ENCODE peak calls at places on chromosome 18, in five cellular contexts. C, U, N, V and A are unnamed samples.

GRCh38 chr18:26791676-26792075 is 73.8 kb downstream of the AQP4 start:
- DNase-seq in C (no peak), U (peak; percentile 20), N (no peak), V (no peak), A (no peak)

GRCh38 chr18:34352385-34353163 is 127.9 kb upstream of the NOL4 start:
- DNase-seq in C (no peak), U (no peak), N (no peak), V (peak; percentile 16), A (no peak)

GRCh38 chr18:13623871-13624270 is 102.5 kb downstream of the FAM210A start:
- DNase-seq in C (no peak), U (no peak), N (no peak), V (no peak), A (no peak)

GRCh38 chr18:10923225-10923624 is 226.1 kb downstream of the PIEZO2 start:
- DNase-seq in C (no peak), U (no peak), N (no peak), V (no peak), A (no peak)

GRCh38 chr18:5064846-5065245 is 132.2 kb downstream of the AKAIN1 start:
- DNase-seq in C (no peak), U (no peak), N (no peak), V (no peak), A (no peak)

GRCh38 chr18:75364512-75364911 is 63.0 kb downstream of the SMIM21 start:
- DNase-seq in C (no peak), U (peak; percentile 1), N (no peak), V (no peak), A (no peak)

GRCh38 chr18:76697441-76697901 is 124.9 kb upstream of the ZNF236 start:
- DNase-seq in C (no peak), U (no peak), N (peak; percentile 19), V (no peak), A (no peak)

GRCh38 chr18:31738460-31739407 is 21.9 kb downstream of the SLC25A52 start:
- DNase-seq in C (no peak), U (peak; percentile 4), N (no peak), V (no peak), A (no peak)

GRCh38 chr18:13826209-13826608 is 2.3 kb downstream of the MC5R start:
- DNase-seq in C (no peak), U (no peak), N (no peak), V (no peak), A (no peak)

GRCh38 chr18:5970032-5970431 is 74.7 kb upstream of the TMEM200C start:
- DNase-seq in C (no peak), U (no peak), N (no peak), V (no peak), A (no peak)

GRCh38 chr18:5309888-5310470 is 14.5 kb upstream of the ZBTB14 start:
- DNase-seq in C (no peak), U (no peak), N (no peak), V (no peak), A (no peak)

GRCh38 chr18:79458131-79458838 is 62.6 kb downstream of the NFATC1 start:
- DNase-seq in C (no peak), U (peak; percentile 44), N (no peak), V (peak; percentile 66), A (peak; percentile 26)

GRCh38 chr18:7482342-7482741 is 84.8 kb upstream of the PTPRM start:
- DNase-seq in C (no peak), U (no peak), N (no peak), V (no peak), A (no peak)

GRCh38 chr18:2258954-2259353 is 312.4 kb downstream of the METTL4 start:
- DNase-seq in C (no peak), U (no peak), N (no peak), V (no peak), A (no peak)

GRCh38 chr18:27135504-27136207 is 49.5 kb downstream of the CHST9 start:
- DNase-seq in C (no peak), U (no peak), N (no peak), V (no peak), A (no peak)

GRCh38 chr18:79930020-79930642 is 21.3 kb downstream of the SLC66A2 start:
- DNase-seq in C (no peak), U (no peak), N (no peak), V (no peak), A (no peak)

GRCh38 chr18:51666717-51667320 is 469.3 kb upstream of the MEX3C start:
- DNase-seq in C (no peak), U (peak; percentile 4), N (no peak), V (peak; percentile 44), A (no peak)

GRCh38 chr18:9469700-9470099 is 5.6 kb upstream of the RALBP1 start:
- DNase-seq in C (no peak), U (no peak), N (no peak), V (no peak), A (no peak)

GRCh38 chr18:74290831-74291770 is 662 bp downstream of the CYB5A start:
- DNase-seq in C (peak; percentile 89), U (no peak), N (no peak), V (peak; percentile 78), A (no peak)
- H3K4me1 ChIP-seq in C (peaks cover 51% of the 10 kb centered on the region), U (peaks cover 58% of the 10 kb centered on the region), N (no peaks in the 10 kb centered on the region), V (peaks cover 48% of the 10 kb centered on the region), A (peaks cover 5% of the 10 kb centered on the region)

GRCh38 chr18:69401475-69402218 is 959 bp downstream of the DOK6 start:
- DNase-seq in C (no peak), U (peak; percentile 2), N (no peak), V (no peak), A (no peak)
- H3K4me3 ChIP-seq in C (peak overlapping the region; percentile 46), U (peak overlapping the region; percentile 49), N (no peak overlapping the region), V (no peak overlapping the region), A (peak overlapping the region; percentile 70)

DNA sequence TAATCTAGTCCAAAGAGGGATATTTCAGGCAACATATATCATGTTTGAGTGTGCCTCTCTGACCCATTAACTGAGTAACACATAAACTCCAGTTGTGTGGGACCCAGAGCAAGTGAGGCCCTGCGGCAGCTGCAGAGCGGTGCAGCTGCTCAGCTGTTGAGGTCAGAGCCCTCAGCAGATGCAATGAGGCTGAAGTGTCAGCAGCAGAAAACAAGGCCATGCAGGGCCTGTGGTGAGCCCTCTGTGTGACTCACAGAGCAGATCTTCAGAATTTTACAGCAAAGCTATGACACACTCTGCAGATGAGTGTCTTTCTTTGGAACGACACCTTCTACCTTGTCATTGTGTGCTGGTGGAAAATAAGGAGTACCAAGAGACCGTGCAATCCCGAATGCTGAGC is 168.5 kb downstream of the CBLN2 start:
- DNase-seq in C (no peak), U (no peak), N (no peak), V (no peak), A (no peak)
- H3K9me3 ChIP-seq in C (peaks cover 19% of the 10 kb centered on the region), U (no peaks in the 10 kb centered on the region), N (no peaks in the 10 kb centered on the region), V (no peaks in the 10 kb centered on the region), A (no peaks in the 10 kb centered on the region)

GRCh38 chr18:55509631-55510372 is 78.2 kb downstream of the TCF4 start:
- DNase-seq in C (no peak), U (no peak), N (peak; percentile 24), V (no peak), A (no peak)

GRCh38 chr18:55503167-55503820 is 84.7 kb downstream of the TCF4 start:
- DNase-seq in C (no peak), U (no peak), N (no peak), V (no peak), A (no peak)

GRCh38 chr18:55504808-55505207 is 83.2 kb downstream of the TCF4 start:
- DNase-seq in C (no peak), U (no peak), N (no peak), V (no peak), A (no peak)

GRCh38 chr18:55508637-55509036 is 79.4 kb downstream of the TCF4 start:
- DNase-seq in C (no peak), U (no peak), N (no peak), V (no peak), A (no peak)

DNA sequence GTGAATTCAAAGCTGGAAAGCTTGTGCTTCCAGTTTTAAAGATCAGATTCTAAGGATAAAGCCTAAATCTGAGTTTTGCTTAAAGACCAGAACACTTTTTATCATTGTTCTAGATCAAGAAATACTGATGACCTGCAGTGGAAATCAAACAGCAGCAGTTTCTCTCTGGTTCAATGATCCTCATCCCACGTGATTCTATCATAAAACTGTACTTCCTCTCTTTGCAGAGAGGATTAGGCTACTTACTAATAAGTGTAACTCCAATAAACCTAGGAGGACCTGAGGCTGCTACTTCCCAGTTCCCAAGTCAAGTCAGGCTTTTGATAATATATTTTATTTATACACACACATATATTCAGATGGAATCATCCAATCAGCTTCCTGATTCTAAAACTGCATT is 81.9 kb downstream of the TCF4 start:
- DNase-seq in C (no peak), U (no peak), N (no peak), V (no peak), A (no peak)
- H3K4me1 ChIP-seq in C (peaks cover 54% of the 10 kb centered on the region), U (no peaks in the 10 kb centered on the region), N (peaks cover 38% of the 10 kb centered on the region), V (no peaks in the 10 kb centered on the region), A (peaks cover 9% of the 10 kb centered on the region)

GRCh38 chr18:3596324-3597158 is 146.6 kb downstream of the TGIF1 start:
- DNase-seq in C (peak; percentile 90), U (peak; percentile 88), N (peak; percentile 40), V (peak; percentile 47), A (no peak)
- H3K4me3 ChIP-seq in C (peak overlapping the region; percentile 14), U (peak overlapping the region; percentile 48), N (no peak overlapping the region), V (no peak overlapping the region), A (peak overlapping the region; percentile 71)

GRCh38 chr18:12552884-12553242 is 105.0 kb downstream of the SPIRE1 start:
- DNase-seq in C (no peak), U (no peak), N (no peak), V (no peak), A (no peak)
- H3K9me3 ChIP-seq in C (peaks cover 21% of the 10 kb centered on the region), U (no peaks in the 10 kb centered on the region), N (peaks cover 10% of the 10 kb centered on the region), V (no peaks in the 10 kb centered on the region), A (no peaks in the 10 kb centered on the region)